ENCODE peak calls at places on chromosomes 13 and 19, in five cellular contexts. Y, J, C, V and U are unnamed samples.
A peak's percentile ranks its signal among the peaks of the same experiment; 100 is the strongest.

GRCh38 chr13:111484129-111484925 is 163.9 kb downstream of the TEX29 start:
- DNase-seq in V (peak; percentile 17), C (no peak), J (no peak), Y (no peak), U (no peak)

GRCh38 chr19:50510121-50510670 is 795 bp downstream of the JOSD2 start:
- DNase-seq in J (peak; percentile 67), C (peak; percentile 42), Y (no peak), V (no peak), U (no peak)

GRCh38 chr19:3034194-3034844 is 5.2 kb upstream of the TLE2 start:
- DNase-seq in Y (no peak), V (no peak), J (no peak), C (no peak), U (no peak)

GRCh38 chr19:5116292-5116691 is 147.4 kb downstream of the KDM4B start:
- DNase-seq in C (no peak), V (no peak), Y (no peak), J (no peak), U (no peak)

GRCh38 chr13:106446011-106446410 is 89.5 kb downstream of the EFNB2 start:
- DNase-seq in C (peak; percentile 76), J (no peak), V (no peak), Y (no peak), U (no peak)

GRCh38 chr19:10919352-10920287 is 8.8 kb downstream of the YIPF2 start:
- DNase-seq in J (no peak), V (no peak), C (no peak), Y (no peak), U (no peak)

GRCh38 chr19:2976609-2977000 is 759 bp upstream of the TLE6 start:
- DNase-seq in J (peak; percentile 49), V (no peak), Y (no peak), C (no peak), U (peak; percentile 45)

GRCh38 chr19:49812452-49812996 is 568 bp downstream of the FUZ start:
- DNase-seq in C (no peak), V (no peak), J (no peak), Y (no peak), U (no peak)

GRCh38 chr19:15265849-15266248 is 33.6 kb upstream of the EPHX3 start:
- DNase-seq in J (peak; percentile 100), V (peak; percentile 93), C (peak; percentile 98), Y (peak; percentile 79), U (no peak)

GRCh38 chr19:5821521-5822180 is 16.8 kb downstream of the NRTN start:
- DNase-seq in C (no peak), J (no peak), Y (no peak), V (no peak), U (no peak)

GRCh38 chr13:73275163-73275562 is 216.4 kb downstream of the KLF5 start:
- DNase-seq in Y (no peak), J (no peak), C (no peak), V (no peak), U (peak; percentile 33)

GRCh38 chr19:47005164-47005641 is 14.4 kb upstream of the NPAS1 start:
- DNase-seq in Y (no peak), J (peak; percentile 59), C (no peak), V (no peak), U (peak; percentile 41)